ENCODE peak calls at places on chromosomes 1 and 21, in seven cellular contexts. One of them, this sample, is unnamed.

GRCh38 chr1:156675715-156676311 is 1.4 kb downstream of the NES start:
- DNase-seq in K562: no peak
- DNase-seq in HL-60: no peak
- DNase-seq in stomach: no peak
- DNase-seq in Panc1: no peak
- DNase-seq in GM23338: peak
- DNase-seq in transverse colon: no peak
- DNase-seq in this sample: no peak

GRCh38 chr1:40392206-40392605 is 18.7 kb downstream of the SMAP2 start:
- DNase-seq in HL-60: no peak
- DNase-seq in stomach: peak
- DNase-seq in K562: no peak
- DNase-seq in GM23338: no peak
- DNase-seq in transverse colon: no peak
- DNase-seq in Panc1: no peak
- DNase-seq in this sample: no peak

GRCh38 chr1:17874231-17874630 is 119.1 kb downstream of the ACTL8 start:
- DNase-seq in K562: no peak
- DNase-seq in stomach: no peak
- DNase-seq in transverse colon: no peak
- DNase-seq in Panc1: no peak
- DNase-seq in HL-60: no peak
- DNase-seq in GM23338: no peak
- DNase-seq in this sample: no peak

GRCh38 chr1:17919525-17920439 is 164.6 kb downstream of the ACTL8 start:
- DNase-seq in HL-60: peak
- DNase-seq in Panc1: no peak
- DNase-seq in GM23338: peak
- DNase-seq in K562: peak
- DNase-seq in transverse colon: no peak
- DNase-seq in stomach: peak
- DNase-seq in this sample: no peak

GRCh38 chr1:242454262-242455051 is 70.0 kb downstream of the PLD5 start:
- DNase-seq in Panc1: peak
- DNase-seq in K562: peak
- DNase-seq in transverse colon: no peak
- DNase-seq in GM23338: peak
- DNase-seq in stomach: no peak
- DNase-seq in HL-60: peak
- DNase-seq in this sample: no peak

GRCh38 chr1:203278087-203278884 is 27.0 kb upstream of the BTG2 start:
- DNase-seq in Panc1: no peak
- DNase-seq in stomach: peak
- DNase-seq in transverse colon: peak
- DNase-seq in HL-60: peak
- DNase-seq in GM23338: peak
- DNase-seq in K562: no peak
- DNase-seq in this sample: peak

GRCh38 chr21:15289896-15290841 is 225.4 kb upstream of the NRIP1 start:
- DNase-seq in transverse colon: peak
- DNase-seq in K562: peak
- DNase-seq in HL-60: no peak
- DNase-seq in stomach: peak
- DNase-seq in Panc1: no peak
- DNase-seq in GM23338: peak
- DNase-seq in this sample: no peak

GRCh38 chr21:43740497-43741156 is 21.7 kb downstream of the PDXK start:
- DNase-seq in Panc1: no peak
- DNase-seq in K562: no peak
- DNase-seq in transverse colon: peak
- DNase-seq in stomach: peak
- DNase-seq in HL-60: peak
- DNase-seq in GM23338: peak
- DNase-seq in this sample: no peak

GRCh38 chr1:16984717-16985116 is 4.3 kb upstream of the MFAP2 start:
- DNase-seq in stomach: no peak
- DNase-seq in K562: no peak
- DNase-seq in transverse colon: peak
- DNase-seq in Panc1: no peak
- DNase-seq in HL-60: no peak
- DNase-seq in GM23338: no peak
- DNase-seq in this sample: no peak

GRCh38 chr1:206967096-206967851 is 3.0 kb downstream of the FCAMR start:
- DNase-seq in transverse colon: no peak
- DNase-seq in HL-60: peak
- DNase-seq in K562: no peak
- DNase-seq in stomach: no peak
- DNase-seq in GM23338: no peak
- DNase-seq in Panc1: no peak
- DNase-seq in this sample: no peak

GRCh38 chr1:241738284-241738683 is 86.2 kb downstream of the WDR64 start:
- DNase-seq in HL-60: no peak
- DNase-seq in GM23338: no peak
- DNase-seq in Panc1: no peak
- DNase-seq in stomach: no peak
- DNase-seq in transverse colon: no peak
- DNase-seq in K562: no peak
- DNase-seq in this sample: no peak

GRCh38 chr1:109910963-109911798 is 532 bp downstream of the CSF1 start:
- DNase-seq in GM23338: peak
- DNase-seq in transverse colon: no peak
- DNase-seq in stomach: no peak
- DNase-seq in Panc1: no peak
- DNase-seq in HL-60: no peak
- DNase-seq in K562: no peak
- DNase-seq in this sample: no peak

GRCh38 chr1:18079941-18080340 is 27.7 kb upstream of the IGSF21 start:
- DNase-seq in HL-60: no peak
- DNase-seq in transverse colon: no peak
- DNase-seq in GM23338: no peak
- DNase-seq in stomach: no peak
- DNase-seq in K562: no peak
- DNase-seq in Panc1: no peak
- DNase-seq in this sample: no peak

GRCh38 chr1:206951318-206952105 is 5.2 kb upstream of the PIGR start:
- DNase-seq in Panc1: no peak
- DNase-seq in transverse colon: peak
- DNase-seq in stomach: no peak
- DNase-seq in K562: no peak
- DNase-seq in GM23338: no peak
- DNase-seq in HL-60: no peak
- DNase-seq in this sample: no peak

GRCh38 chr1:237012789-237013383 is 8.6 kb upstream of the MT1HL1 start:
- DNase-seq in K562: peak
- DNase-seq in HL-60: no peak
- DNase-seq in stomach: peak
- DNase-seq in transverse colon: peak
- DNase-seq in GM23338: no peak
- DNase-seq in Panc1: no peak
- DNase-seq in this sample: no peak

GRCh38 chr1:92623187-92623778 is 136.6 kb upstream of the GFI1 start:
- DNase-seq in Panc1: no peak
- DNase-seq in K562: no peak
- DNase-seq in HL-60: no peak
- DNase-seq in transverse colon: no peak
- DNase-seq in GM23338: no peak
- DNase-seq in stomach: no peak
- DNase-seq in this sample: no peak

DNA sequence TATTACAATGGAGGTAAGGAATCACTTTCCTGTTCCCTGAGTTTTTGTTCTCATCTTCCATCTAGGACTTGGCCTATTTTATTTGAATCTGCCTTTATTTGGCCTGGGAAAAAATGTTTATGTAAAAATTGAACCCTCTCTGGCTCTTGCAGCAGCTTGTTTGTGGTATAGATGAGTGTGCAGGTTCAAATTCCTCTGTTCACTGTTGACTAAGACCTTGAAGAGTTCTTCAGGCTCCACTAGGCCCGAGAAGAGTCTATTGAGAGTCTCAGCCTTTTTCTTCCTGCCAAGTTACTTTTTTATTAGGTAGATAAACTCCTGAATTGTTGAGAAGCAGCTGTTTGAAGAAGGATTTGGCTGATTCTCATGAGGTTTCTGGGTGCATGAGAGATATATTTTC is 248.8 kb upstream of the ADGRL2 start:
- DNase-seq in transverse colon: no peak
- DNase-seq in Panc1: no peak
- DNase-seq in HL-60: no peak
- DNase-seq in stomach: no peak
- DNase-seq in GM23338: no peak
- DNase-seq in K562: no peak
- DNase-seq in this sample: no peak
- TF ChIP-seq POLR2AphosphoS5 in transverse colon: no peak
- TF ChIP-seq POLR2AphosphoS5 in Panc1: no peak
- TF ChIP-seq POLR2AphosphoS5 in HL-60: no peak
- TF ChIP-seq POLR2AphosphoS5 in stomach: no peak
- TF ChIP-seq POLR2AphosphoS5 in GM23338: no peak
- TF ChIP-seq POLR2AphosphoS5 in K562: no peak
- TF ChIP-seq POLR2AphosphoS5 in this sample: no peak

GRCh38 chr21:32182449-32182848 is 96.4 kb downstream of the MIS18A start:
- DNase-seq in stomach: no peak
- DNase-seq in transverse colon: no peak
- DNase-seq in GM23338: no peak
- DNase-seq in K562: no peak
- DNase-seq in HL-60: no peak
- DNase-seq in Panc1: no peak
- DNase-seq in this sample: no peak
- TF ChIP-seq POLR2AphosphoS5 in stomach: no peak
- TF ChIP-seq POLR2AphosphoS5 in transverse colon: no peak
- TF ChIP-seq POLR2AphosphoS5 in GM23338: no peak
- TF ChIP-seq POLR2AphosphoS5 in K562: no peak
- TF ChIP-seq POLR2AphosphoS5 in HL-60: no peak
- TF ChIP-seq POLR2AphosphoS5 in Panc1: no peak
- TF ChIP-seq POLR2AphosphoS5 in this sample: no peak

GRCh38 chr1:31243451-31244286 is 4.0 kb upstream of the NKAIN1 start:
- DNase-seq in HL-60: no peak
- DNase-seq in GM23338: no peak
- DNase-seq in stomach: no peak
- DNase-seq in Panc1: no peak
- DNase-seq in transverse colon: no peak
- DNase-seq in K562: no peak
- DNase-seq in this sample: no peak

GRCh38 chr1:31238612-31238985 is 1.1 kb downstream of the NKAIN1 start:
- DNase-seq in HL-60: no peak
- DNase-seq in GM23338: no peak
- DNase-seq in transverse colon: no peak
- DNase-seq in stomach: no peak
- DNase-seq in K562: no peak
- DNase-seq in Panc1: no peak
- DNase-seq in this sample: no peak

GRCh38 chr1:31238986-31239613 is 587 bp downstream of the NKAIN1 start:
- DNase-seq in Panc1: no peak
- DNase-seq in HL-60: no peak
- DNase-seq in K562: no peak
- DNase-seq in GM23338: peak
- DNase-seq in stomach: no peak
- DNase-seq in transverse colon: peak
- DNase-seq in this sample: no peak

GRCh38 chr1:31241321-31241720 is 1.6 kb upstream of the NKAIN1 start:
- DNase-seq in Panc1: no peak
- DNase-seq in transverse colon: no peak
- DNase-seq in HL-60: no peak
- DNase-seq in stomach: no peak
- DNase-seq in K562: no peak
- DNase-seq in GM23338: no peak
- DNase-seq in this sample: no peak

GRCh38 chr1:31239653-31240241 is at the start of gene NKAIN1:
- DNase-seq in HL-60: no peak
- DNase-seq in GM23338: peak
- DNase-seq in K562: no peak
- DNase-seq in stomach: no peak
- DNase-seq in Panc1: no peak
- DNase-seq in transverse colon: no peak
- DNase-seq in this sample: no peak
- TF ChIP-seq POLR2AphosphoS5 in HL-60: no peak
- TF ChIP-seq POLR2AphosphoS5 in GM23338: peak
- TF ChIP-seq POLR2AphosphoS5 in K562: no peak
- TF ChIP-seq POLR2AphosphoS5 in stomach: no peak
- TF ChIP-seq POLR2AphosphoS5 in Panc1: no peak
- TF ChIP-seq POLR2AphosphoS5 in transverse colon: no peak
- TF ChIP-seq POLR2AphosphoS5 in this sample: no peak

GRCh38 chr1:169711469-169712308 is at the start of gene SELL:
- DNase-seq in K562: peak
- DNase-seq in stomach: peak
- DNase-seq in GM23338: peak
- DNase-seq in HL-60: peak
- DNase-seq in transverse colon: peak
- DNase-seq in Panc1: peak
- DNase-seq in this sample: no peak
- TF ChIP-seq POLR2AphosphoS5 in K562: no peak
- TF ChIP-seq POLR2AphosphoS5 in stomach: no peak
- TF ChIP-seq POLR2AphosphoS5 in GM23338: no peak
- TF ChIP-seq POLR2AphosphoS5 in HL-60: no peak
- TF ChIP-seq POLR2AphosphoS5 in transverse colon: no peak
- TF ChIP-seq POLR2AphosphoS5 in Panc1: no peak
- TF ChIP-seq POLR2AphosphoS5 in this sample: no peak

GRCh38 chr1:15962176-15962575 is 13.7 kb downstream of the ZBTB17 start:
- DNase-seq in GM23338: no peak
- DNase-seq in Panc1: no peak
- DNase-seq in transverse colon: no peak
- DNase-seq in HL-60: no peak
- DNase-seq in stomach: no peak
- DNase-seq in K562: no peak
- DNase-seq in this sample: no peak
- TF ChIP-seq POLR2AphosphoS5 in GM23338: no peak
- TF ChIP-seq POLR2AphosphoS5 in Panc1: no peak
- TF ChIP-seq POLR2AphosphoS5 in transverse colon: no peak
- TF ChIP-seq POLR2AphosphoS5 in HL-60: no peak
- TF ChIP-seq POLR2AphosphoS5 in stomach: no peak
- TF ChIP-seq POLR2AphosphoS5 in K562: no peak
- TF ChIP-seq POLR2AphosphoS5 in this sample: no peak

GRCh38 chr21:35048706-35049617 is at the start of gene RUNX1:
- DNase-seq in transverse colon: peak
- DNase-seq in HL-60: peak
- DNase-seq in GM23338: no peak
- DNase-seq in K562: peak
- DNase-seq in Panc1: no peak
- DNase-seq in stomach: peak
- DNase-seq in this sample: no peak
- TF ChIP-seq POLR2AphosphoS5 in transverse colon: peak
- TF ChIP-seq POLR2AphosphoS5 in HL-60: peak
- TF ChIP-seq POLR2AphosphoS5 in GM23338: no peak
- TF ChIP-seq POLR2AphosphoS5 in K562: no peak
- TF ChIP-seq POLR2AphosphoS5 in Panc1: no peak
- TF ChIP-seq POLR2AphosphoS5 in stomach: no peak
- TF ChIP-seq POLR2AphosphoS5 in this sample: peak

DNA sequence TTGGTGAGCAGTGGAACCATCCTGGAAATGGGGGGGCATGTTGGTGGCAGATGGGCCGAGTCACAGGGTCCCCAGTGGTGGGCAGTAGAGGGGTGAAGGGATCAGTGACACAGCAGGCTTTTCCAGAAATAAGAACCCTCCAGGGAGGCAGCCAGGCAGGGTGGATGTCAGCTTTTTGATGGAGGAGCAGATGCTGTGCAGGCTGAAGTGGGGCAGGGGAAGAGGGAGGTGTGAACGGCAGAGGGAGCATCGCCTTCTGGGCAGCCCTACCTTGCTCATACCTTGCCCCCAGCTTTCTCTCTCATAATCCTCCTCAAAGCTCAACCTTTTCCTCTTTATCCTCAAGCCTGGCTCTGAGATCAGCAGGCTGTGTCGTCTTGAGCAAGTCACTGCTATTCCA is 131.8 kb upstream of the IPO9 start:
- DNase-seq in transverse colon: no peak
- DNase-seq in HL-60: no peak
- DNase-seq in GM23338: no peak
- DNase-seq in K562: no peak
- DNase-seq in Panc1: no peak
- DNase-seq in stomach: no peak
- DNase-seq in this sample: no peak
- TF ChIP-seq POLR2AphosphoS5 in transverse colon: no peak
- TF ChIP-seq POLR2AphosphoS5 in HL-60: no peak
- TF ChIP-seq POLR2AphosphoS5 in GM23338: no peak
- TF ChIP-seq POLR2AphosphoS5 in K562: no peak
- TF ChIP-seq POLR2AphosphoS5 in Panc1: no peak
- TF ChIP-seq POLR2AphosphoS5 in stomach: no peak
- TF ChIP-seq POLR2AphosphoS5 in this sample: no peak

This sample was measured in vagina.